ENCODE peak calls at places on chromosomes 6 and 20, in five cellular contexts. P, K, R, S and F are unnamed samples.

GRCh38 chr6:36986704-36987047 is 680 bp upstream of the MTCH1 start:
- DNase-seq in S (no peak), K (no peak), P (no peak), R (no peak), F (no peak)

GRCh38 chr6:20192625-20193024 is 19.6 kb downstream of the MBOAT1 start:
- DNase-seq in P (no peak), R (no peak), K (no peak), S (no peak), F (no peak)

GRCh38 chr6:150741633-150742200 is 123.8 kb upstream of the MTHFD1L start:
- DNase-seq in R (no peak), K (no peak), S (no peak), P (no peak), F (no peak)

GRCh38 chr6:140281236-140281635 is 906.8 kb upstream of the CITED2 start:
- DNase-seq in P (no peak), S (no peak), K (no peak), R (peak; percentile 7), F (no peak)

GRCh38 chr20:34705008-34705382 is 851 bp downstream of the TP53INP2 start:
- DNase-seq in K (no peak), P (no peak), R (no peak), S (no peak), F (no peak)

GRCh38 chr6:114452785-114453401 is 110.1 kb upstream of the HS3ST5 start:
- DNase-seq in P (no peak), K (no peak), S (no peak), R (no peak), F (no peak)

GRCh38 chr6:138105446-138105845 is 1.8 kb downstream of the PERP start:
- DNase-seq in K (no peak), P (no peak), S (no peak), R (no peak), F (no peak)

GRCh38 chr6:29651413-29652197 is 5.3 kb upstream of the MOG start:
- DNase-seq in K (peak; percentile 36), S (no peak), P (no peak), R (peak; percentile 21), F (peak; percentile 50)

GRCh38 chr6:137928286-137928685 is 61.2 kb downstream of the TNFAIP3 start:
- DNase-seq in P (peak; percentile 74), R (no peak), S (no peak), K (no peak), F (no peak)

GRCh38 chr20:62122659-62123449 is 579 bp downstream of the LSM14B start:
- DNase-seq in S (peak; percentile 23), P (peak; percentile 57), K (peak; percentile 44), R (peak; percentile 25), F (peak; percentile 25)

GRCh38 chr6:154012852-154013251 is 26.2 kb upstream of the OPRM1 start:
- DNase-seq in S (no peak), R (no peak), P (no peak), K (no peak), F (no peak)

GRCh38 chr20:10508468-10509251 is 73.6 kb downstream of the SLX4IP start:
- DNase-seq in S (no peak), P (no peak), K (peak; percentile 72), R (peak; percentile 44), F (no peak)

GRCh38 chr20:21357851-21358250 is 39.5 kb downstream of the NKX2-4 start:
- DNase-seq in R (no peak), P (no peak), K (no peak), S (no peak), F (no peak)

GRCh38 chr6:35500782-35501181 is 3.9 kb upstream of the TEAD3 start:
- DNase-seq in S (no peak), R (no peak), P (no peak), K (peak; percentile 43), F (no peak)

GRCh38 chr6:141824258-141824795 is 308.4 kb upstream of the GJE1 start:
- DNase-seq in K (no peak), S (no peak), P (no peak), R (no peak), F (no peak)

GRCh38 chr20:62519826-62520225 is 44.0 kb upstream of the GATA5 start:
- DNase-seq in K (no peak), R (no peak), P (no peak), S (no peak), F (no peak)

GRCh38 chr6:5497896-5498578 is 236.7 kb downstream of the FARS2 start:
- DNase-seq in P (no peak), S (no peak), R (peak; percentile 84), K (peak; percentile 88), F (no peak)

GRCh38 chr6:169165031-169165430 is 88.6 kb downstream of the THBS2 start:
- DNase-seq in S (no peak), K (no peak), R (no peak), P (no peak), F (no peak)

GRCh38 chr6:32177182-32177787 is 920 bp upstream of the RNF5 start:
- DNase-seq in S (peak; percentile 58), K (no peak), P (peak; percentile 66), R (peak; percentile 51), F (no peak)

GRCh38 chr20:10674684-10675455 is 1.1 kb upstream of the JAG1 start:
- DNase-seq in S (peak; percentile 83), R (peak; percentile 93), K (peak; percentile 61), P (no peak), F (no peak)

GRCh38 chr20:962683-963082 is 39.4 kb downstream of the RSPO4 start:
- DNase-seq in S (no peak), R (no peak), P (no peak), K (no peak), F (no peak)

GRCh38 chr6:87698618-87699017 is 3.4 kb downstream of the AKIRIN2 start:
- DNase-seq in S (no peak), P (no peak), K (peak; percentile 21), R (peak; percentile 34), F (peak; percentile 14)

GRCh38 chr6:33636655-33637054 is 15.5 kb downstream of the ITPR3 start:
- DNase-seq in P (no peak), R (no peak), S (no peak), K (no peak), F (no peak)

DNA sequence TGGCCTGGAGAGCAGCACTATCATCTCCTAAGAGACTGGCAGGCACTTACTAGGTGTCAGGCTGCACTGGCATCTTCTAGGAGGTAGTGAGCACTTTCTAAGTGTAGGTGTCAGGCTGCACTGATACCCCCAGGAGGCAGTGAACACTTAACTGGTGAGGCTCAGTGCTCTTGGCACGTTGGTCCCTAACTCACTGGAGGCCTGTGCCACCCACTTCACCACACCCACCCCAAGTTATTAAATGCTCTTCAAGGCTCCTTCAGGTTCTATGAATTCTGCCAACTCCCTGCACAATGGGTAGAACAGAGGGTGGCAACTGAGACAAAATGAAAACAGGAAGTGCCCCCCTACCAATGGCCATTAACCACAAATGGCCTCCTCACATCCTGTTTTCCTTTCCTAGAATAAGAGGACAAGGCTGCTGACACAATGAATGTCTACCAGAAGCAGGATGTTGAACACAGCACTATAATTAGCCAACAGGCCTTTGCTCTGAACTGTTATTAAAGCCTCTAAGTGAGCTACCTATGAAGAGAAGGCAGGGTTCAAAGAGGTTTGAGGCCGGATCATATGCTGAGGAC is 29.4 kb downstream of the NCOA5 start:
- DNase-seq in P (peak; percentile 26), S (no peak), R (no peak), K (no peak), F (no peak)
- H3K4me3 ChIP-seq in P (no peak overlapping the region), S (no peak overlapping the region), R (no peak overlapping the region), K (no peak overlapping the region), F (no peak overlapping the region)

DNA sequence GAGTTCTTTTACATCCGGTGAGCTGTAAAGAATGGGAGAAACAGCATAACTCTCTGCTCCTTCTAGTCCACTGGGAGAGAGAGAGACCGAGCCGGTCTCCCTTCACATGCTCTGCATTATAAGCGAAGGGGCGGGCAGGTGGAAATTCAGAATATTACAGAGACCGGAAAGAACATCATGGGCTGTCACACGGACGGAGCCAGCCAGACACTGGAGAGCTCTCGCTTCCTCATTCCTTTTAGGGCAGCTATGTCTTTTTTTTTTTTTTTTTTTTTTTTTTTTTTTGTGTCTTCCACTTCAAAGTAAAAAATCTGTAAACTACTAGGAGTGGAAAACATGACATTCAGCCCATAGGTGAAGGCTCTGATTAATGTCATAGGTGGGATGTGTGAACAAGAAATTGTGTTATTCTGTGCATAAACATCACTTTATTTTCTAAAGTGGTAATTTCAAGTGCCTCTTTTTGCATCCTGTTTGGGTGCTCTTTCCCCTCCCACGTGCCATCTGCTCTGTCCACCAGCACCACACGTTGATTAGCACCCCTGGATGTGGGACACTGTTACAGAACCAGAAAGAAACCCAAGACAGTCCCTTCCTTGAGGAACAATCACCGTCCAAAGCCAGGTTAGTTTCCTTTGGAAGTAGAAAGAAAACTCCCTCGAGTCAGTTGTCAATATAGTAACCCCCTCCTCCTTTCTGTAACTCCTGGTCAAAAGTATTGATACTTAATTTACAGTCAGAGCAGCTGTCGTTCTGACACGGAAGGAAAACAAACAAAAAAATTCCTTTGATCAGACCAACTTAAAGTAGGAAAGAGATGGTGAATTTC is at the start of gene TAGAP:
- DNase-seq in S (peak; percentile 55), R (peak; percentile 62), P (peak; percentile 87), K (peak; percentile 28), F (peak; percentile 90)
- H3K4me3 ChIP-seq in S (peak within 1 kb of the TSS; percentile 38), R (peak within 1 kb of the TSS; percentile 31), P (peak within 1 kb of the TSS; percentile 65), K (no peak within 1 kb of the TSS), F (peak within 1 kb of the TSS; percentile 77)

GRCh38 chr6:109010703-109011102 is 83.9 kb downstream of the SESN1 start:
- DNase-seq in P (no peak), S (no peak), R (peak; percentile 8), K (no peak), F (no peak)
- H3K4me3 ChIP-seq in P (no peak overlapping the region), S (peak overlapping the region; percentile 87), R (no peak overlapping the region), K (no peak overlapping the region), F (no peak overlapping the region)

GRCh38 chr6:166167801-166168615 is at the start of gene TBXT:
- DNase-seq in R (no peak), K (no peak), P (no peak), S (no peak), F (no peak)

GRCh38 chr6:166165558-166166313 is 1.9 kb downstream of the TBXT start:
- DNase-seq in P (no peak), R (no peak), K (no peak), S (no peak), F (no peak)

GRCh38 chr6:166168616-166169548 is 1.2 kb upstream of the TBXT start:
- DNase-seq in R (peak; percentile 5), S (no peak), P (no peak), K (no peak), F (no peak)

GRCh38 chr6:166167258-166167731 is 356 bp downstream of the TBXT start:
- DNase-seq in R (no peak), P (no peak), K (no peak), S (no peak), F (no peak)

DNA sequence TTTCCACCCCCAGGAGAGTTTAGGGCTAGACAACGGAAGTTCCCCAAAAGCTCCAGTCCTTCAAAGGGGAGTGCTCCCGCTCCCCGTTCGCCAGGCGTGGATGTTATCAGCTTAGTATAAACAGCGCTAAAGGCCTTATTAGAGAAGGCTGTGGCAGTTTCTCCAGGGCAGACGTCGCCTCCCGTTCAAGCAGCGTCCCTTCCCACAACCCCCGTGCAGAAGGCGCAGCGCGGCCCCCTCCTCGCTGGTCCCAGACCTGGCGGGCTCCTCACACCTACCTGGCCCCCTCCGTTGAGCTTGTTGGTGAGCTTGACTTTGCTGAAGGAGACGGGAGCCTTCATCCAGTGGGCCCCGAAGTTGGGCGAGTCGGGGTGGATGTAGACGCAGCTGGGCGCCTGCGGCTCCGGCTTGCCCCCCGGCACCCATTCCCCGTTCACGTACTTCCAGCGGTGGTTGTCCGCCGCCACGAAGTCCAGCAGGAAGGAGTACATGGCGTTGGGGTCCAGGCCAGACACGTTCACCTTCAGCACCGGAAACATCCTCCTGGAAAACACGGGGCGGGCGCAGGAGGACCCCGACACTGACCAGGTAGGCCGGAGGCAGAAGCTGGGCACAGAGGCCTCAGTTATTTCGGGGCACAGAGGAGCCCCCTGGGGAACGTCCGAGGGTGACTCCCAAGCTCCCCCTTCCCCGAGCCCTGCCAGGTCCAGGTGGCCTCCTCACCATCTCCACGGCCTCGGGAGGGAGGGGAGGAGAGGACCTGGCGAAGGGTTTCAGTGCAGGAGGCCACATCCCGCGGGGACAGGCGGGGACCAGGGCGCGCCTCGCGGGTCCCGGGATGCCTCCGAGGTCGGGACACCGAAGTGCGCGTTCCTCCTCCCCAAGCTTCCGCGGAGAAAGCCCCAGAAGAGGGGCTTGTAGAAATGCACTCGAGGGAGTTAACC is 1.1 kb downstream of the TBXT start:
- DNase-seq in S (no peak), P (no peak), R (no peak), K (no peak), F (no peak)
- H3K4me3 ChIP-seq in S (no peak overlapping the region), P (no peak overlapping the region), R (no peak overlapping the region), K (no peak overlapping the region), F (no peak overlapping the region)